ENCODE peak calls at places on chromosomes 7 and 10, in nine cellular contexts. One of them, this sample, is unnamed.

GRCh38 chr10:102511562-102512274 is 7.9 kb downstream of the SUFU start:
- DNase-seq in tibial artery: peak; percentile 43
- DNase-seq in gastrocnemius medialis: no peak
- DNase-seq in MM.1S: peak; percentile 36
- DNase-seq in fibroblast of lung: no peak
- DNase-seq in adrenal gland: no peak
- DNase-seq in astrocyte: no peak
- DNase-seq in CD8-positive, alpha-beta T cell: no peak
- DNase-seq in heart left ventricle: no peak
- DNase-seq in this sample: no peak

GRCh38 chr10:36538945-36539586 is 586.3 kb upstream of the ANKRD30A start:
- DNase-seq in CD8-positive, alpha-beta T cell: no peak
- DNase-seq in MM.1S: no peak
- DNase-seq in tibial artery: no peak
- DNase-seq in adrenal gland: no peak
- DNase-seq in heart left ventricle: peak; percentile 9
- DNase-seq in gastrocnemius medialis: no peak
- DNase-seq in astrocyte: peak; percentile 53
- DNase-seq in fibroblast of lung: peak; percentile 59
- DNase-seq in this sample: no peak

GRCh38 chr10:48511066-48511854 is 93.6 kb downstream of the ARHGAP22 start:
- DNase-seq in heart left ventricle: no peak
- DNase-seq in tibial artery: no peak
- DNase-seq in MM.1S: no peak
- DNase-seq in fibroblast of lung: no peak
- DNase-seq in CD8-positive, alpha-beta T cell: no peak
- DNase-seq in adrenal gland: no peak
- DNase-seq in gastrocnemius medialis: no peak
- DNase-seq in astrocyte: no peak
- DNase-seq in this sample: peak; percentile 25

GRCh38 chr10:99331207-99331803 is 2.1 kb downstream of the CNNM1 start:
- DNase-seq in MM.1S: no peak
- DNase-seq in tibial artery: no peak
- DNase-seq in gastrocnemius medialis: no peak
- DNase-seq in adrenal gland: no peak
- DNase-seq in CD8-positive, alpha-beta T cell: no peak
- DNase-seq in fibroblast of lung: no peak
- DNase-seq in astrocyte: no peak
- DNase-seq in heart left ventricle: no peak
- DNase-seq in this sample: no peak

GRCh38 chr7:120402368-120402767 is 129.4 kb downstream of the KCND2 start:
- DNase-seq in gastrocnemius medialis: no peak
- DNase-seq in astrocyte: peak; percentile 66
- DNase-seq in CD8-positive, alpha-beta T cell: no peak
- DNase-seq in MM.1S: peak; percentile 44
- DNase-seq in adrenal gland: no peak
- DNase-seq in heart left ventricle: no peak
- DNase-seq in fibroblast of lung: peak; percentile 72
- DNase-seq in tibial artery: no peak
- DNase-seq in this sample: no peak

GRCh38 chr7:103811997-103812396 is 177.5 kb downstream of the RELN start:
- DNase-seq in astrocyte: no peak
- DNase-seq in MM.1S: peak; percentile 36
- DNase-seq in CD8-positive, alpha-beta T cell: no peak
- DNase-seq in fibroblast of lung: no peak
- DNase-seq in tibial artery: no peak
- DNase-seq in gastrocnemius medialis: no peak
- DNase-seq in adrenal gland: no peak
- DNase-seq in heart left ventricle: no peak
- DNase-seq in this sample: no peak

GRCh38 chr7:32680259-32681173 is 185.2 kb downstream of the AVL9 start:
- DNase-seq in tibial artery: no peak
- DNase-seq in gastrocnemius medialis: no peak
- DNase-seq in CD8-positive, alpha-beta T cell: no peak
- DNase-seq in heart left ventricle: no peak
- DNase-seq in astrocyte: peak; percentile 86
- DNase-seq in MM.1S: no peak
- DNase-seq in fibroblast of lung: peak; percentile 87
- DNase-seq in adrenal gland: no peak
- DNase-seq in this sample: no peak

GRCh38 chr7:121853307-121853706 is 19.7 kb upstream of the PTPRZ1 start:
- DNase-seq in adrenal gland: no peak
- DNase-seq in fibroblast of lung: no peak
- DNase-seq in tibial artery: no peak
- DNase-seq in heart left ventricle: no peak
- DNase-seq in gastrocnemius medialis: no peak
- DNase-seq in astrocyte: no peak
- DNase-seq in CD8-positive, alpha-beta T cell: no peak
- DNase-seq in MM.1S: no peak
- DNase-seq in this sample: no peak

GRCh38 chr10:43375401-43376020 is 4.1 kb downstream of the FXYD4 start:
- DNase-seq in astrocyte: no peak
- DNase-seq in heart left ventricle: no peak
- DNase-seq in fibroblast of lung: no peak
- DNase-seq in CD8-positive, alpha-beta T cell: no peak
- DNase-seq in MM.1S: no peak
- DNase-seq in adrenal gland: no peak
- DNase-seq in tibial artery: no peak
- DNase-seq in gastrocnemius medialis: no peak
- DNase-seq in this sample: no peak

GRCh38 chr10:69057261-69057950 is 30.5 kb upstream of the SRGN start:
- DNase-seq in adrenal gland: peak; percentile 49
- DNase-seq in astrocyte: no peak
- DNase-seq in tibial artery: peak; percentile 72
- DNase-seq in CD8-positive, alpha-beta T cell: no peak
- DNase-seq in MM.1S: no peak
- DNase-seq in heart left ventricle: peak; percentile 67
- DNase-seq in fibroblast of lung: no peak
- DNase-seq in gastrocnemius medialis: no peak
- DNase-seq in this sample: peak; percentile 61

GRCh38 chr10:71657604-71658348 is 61.8 kb downstream of the C10orf105 start:
- DNase-seq in fibroblast of lung: no peak
- DNase-seq in tibial artery: no peak
- DNase-seq in MM.1S: no peak
- DNase-seq in heart left ventricle: no peak
- DNase-seq in gastrocnemius medialis: no peak
- DNase-seq in astrocyte: no peak
- DNase-seq in CD8-positive, alpha-beta T cell: no peak
- DNase-seq in adrenal gland: no peak
- DNase-seq in this sample: no peak

GRCh38 chr7:141300816-141301215 is 227.0 kb downstream of the TMEM178B start:
- DNase-seq in astrocyte: no peak
- DNase-seq in fibroblast of lung: no peak
- DNase-seq in heart left ventricle: no peak
- DNase-seq in adrenal gland: no peak
- DNase-seq in CD8-positive, alpha-beta T cell: no peak
- DNase-seq in MM.1S: no peak
- DNase-seq in gastrocnemius medialis: no peak
- DNase-seq in tibial artery: no peak
- DNase-seq in this sample: no peak

GRCh38 chr10:83374741-83375140 is 764.6 kb upstream of the GHITM start:
- DNase-seq in astrocyte: no peak
- DNase-seq in tibial artery: no peak
- DNase-seq in gastrocnemius medialis: no peak
- DNase-seq in CD8-positive, alpha-beta T cell: no peak
- DNase-seq in heart left ventricle: no peak
- DNase-seq in fibroblast of lung: no peak
- DNase-seq in MM.1S: no peak
- DNase-seq in adrenal gland: no peak
- DNase-seq in this sample: no peak

GRCh38 chr10:92291921-92292860 is 1.2 kb downstream of the MARCHF5 start:
- DNase-seq in fibroblast of lung: peak; percentile 51
- DNase-seq in heart left ventricle: peak; percentile 61
- DNase-seq in CD8-positive, alpha-beta T cell: peak; percentile 31
- DNase-seq in adrenal gland: peak; percentile 64
- DNase-seq in MM.1S: peak; percentile 76
- DNase-seq in tibial artery: peak; percentile 72
- DNase-seq in gastrocnemius medialis: peak; percentile 29
- DNase-seq in astrocyte: peak; percentile 40
- DNase-seq in this sample: peak; percentile 45

GRCh38 chr7:25286756-25287155 is 58.5 kb upstream of the NPVF start:
- DNase-seq in tibial artery: no peak
- DNase-seq in adrenal gland: no peak
- DNase-seq in heart left ventricle: no peak
- DNase-seq in fibroblast of lung: no peak
- DNase-seq in MM.1S: no peak
- DNase-seq in CD8-positive, alpha-beta T cell: no peak
- DNase-seq in gastrocnemius medialis: no peak
- DNase-seq in astrocyte: no peak
- DNase-seq in this sample: no peak

GRCh38 chr7:134371536-134371935 is 54.8 kb upstream of the SLC35B4 start:
- DNase-seq in tibial artery: no peak
- DNase-seq in astrocyte: no peak
- DNase-seq in heart left ventricle: no peak
- DNase-seq in gastrocnemius medialis: no peak
- DNase-seq in adrenal gland: no peak
- DNase-seq in CD8-positive, alpha-beta T cell: no peak
- DNase-seq in fibroblast of lung: no peak
- DNase-seq in MM.1S: no peak
- DNase-seq in this sample: no peak
- H3K36me3 ChIP-seq in tibial artery: no peaks in the 10 kb centered on the region
- H3K36me3 ChIP-seq in astrocyte: no peaks in the 10 kb centered on the region
- H3K36me3 ChIP-seq in heart left ventricle: no peaks in the 10 kb centered on the region
- H3K36me3 ChIP-seq in gastrocnemius medialis: no peaks in the 10 kb centered on the region
- H3K36me3 ChIP-seq in adrenal gland: no peaks in the 10 kb centered on the region
- H3K36me3 ChIP-seq in CD8-positive, alpha-beta T cell: no peaks in the 10 kb centered on the region
- H3K36me3 ChIP-seq in fibroblast of lung: no peaks in the 10 kb centered on the region
- H3K36me3 ChIP-seq in MM.1S: no peaks in the 10 kb centered on the region
- H3K36me3 ChIP-seq in this sample: no peaks in the 10 kb centered on the region

GRCh38 chr10:62869958-62870357 is 53.8 kb upstream of the EGR2 start:
- DNase-seq in fibroblast of lung: peak; percentile 57
- DNase-seq in tibial artery: no peak
- DNase-seq in CD8-positive, alpha-beta T cell: no peak
- DNase-seq in astrocyte: peak; percentile 38
- DNase-seq in heart left ventricle: no peak
- DNase-seq in adrenal gland: no peak
- DNase-seq in gastrocnemius medialis: no peak
- DNase-seq in MM.1S: no peak
- DNase-seq in this sample: no peak

GRCh38 chr10:62861507-62861906 is 45.3 kb upstream of the EGR2 start:
- DNase-seq in adrenal gland: no peak
- DNase-seq in heart left ventricle: no peak
- DNase-seq in gastrocnemius medialis: no peak
- DNase-seq in CD8-positive, alpha-beta T cell: no peak
- DNase-seq in fibroblast of lung: peak; percentile 49
- DNase-seq in MM.1S: no peak
- DNase-seq in astrocyte: peak; percentile 33
- DNase-seq in tibial artery: no peak
- DNase-seq in this sample: no peak

GRCh38 chr10:62862447-62862846 is 46.3 kb upstream of the EGR2 start:
- DNase-seq in adrenal gland: no peak
- DNase-seq in astrocyte: no peak
- DNase-seq in heart left ventricle: no peak
- DNase-seq in MM.1S: no peak
- DNase-seq in fibroblast of lung: no peak
- DNase-seq in tibial artery: no peak
- DNase-seq in gastrocnemius medialis: no peak
- DNase-seq in CD8-positive, alpha-beta T cell: no peak
- DNase-seq in this sample: no peak

GRCh38 chr10:62870866-62871265 is 54.7 kb upstream of the EGR2 start:
- DNase-seq in adrenal gland: no peak
- DNase-seq in tibial artery: no peak
- DNase-seq in gastrocnemius medialis: no peak
- DNase-seq in CD8-positive, alpha-beta T cell: no peak
- DNase-seq in fibroblast of lung: no peak
- DNase-seq in astrocyte: no peak
- DNase-seq in MM.1S: no peak
- DNase-seq in heart left ventricle: no peak
- DNase-seq in this sample: no peak

DNA sequence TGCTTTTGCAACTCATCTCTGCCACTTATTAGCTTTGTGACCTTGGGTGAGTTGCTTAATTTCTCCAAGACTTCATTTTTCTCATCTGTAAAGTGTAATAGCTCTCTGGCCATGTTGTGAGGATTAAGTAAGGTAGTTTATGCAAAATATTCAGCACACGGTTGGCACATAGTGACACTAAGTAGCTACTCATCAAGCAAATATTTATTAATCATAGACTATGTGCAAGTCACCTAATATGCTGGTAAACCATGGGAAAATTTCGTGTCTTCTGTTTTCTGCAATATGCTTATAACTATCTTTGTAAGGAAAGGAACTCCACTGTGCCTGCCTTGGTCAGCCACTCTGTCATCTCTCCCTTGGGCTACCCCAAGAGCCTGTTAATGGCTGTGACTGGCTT is 50.3 kb upstream of the EGR2 start:
- DNase-seq in heart left ventricle: no peak
- DNase-seq in MM.1S: no peak
- DNase-seq in adrenal gland: no peak
- DNase-seq in gastrocnemius medialis: no peak
- DNase-seq in fibroblast of lung: peak; percentile 38
- DNase-seq in CD8-positive, alpha-beta T cell: no peak
- DNase-seq in astrocyte: no peak
- DNase-seq in tibial artery: no peak
- DNase-seq in this sample: no peak
- H3K27me3 ChIP-seq in heart left ventricle: no peaks in the 10 kb centered on the region
- H3K27me3 ChIP-seq in MM.1S: no peaks in the 10 kb centered on the region
- H3K27me3 ChIP-seq in adrenal gland: no peaks in the 10 kb centered on the region
- H3K27me3 ChIP-seq in gastrocnemius medialis: no peaks in the 10 kb centered on the region
- H3K27me3 ChIP-seq in fibroblast of lung: no peaks in the 10 kb centered on the region
- H3K27me3 ChIP-seq in CD8-positive, alpha-beta T cell: no peaks in the 10 kb centered on the region
- H3K27me3 ChIP-seq in astrocyte: peaks cover 3% of the 10 kb centered on the region
- H3K27me3 ChIP-seq in tibial artery: no peaks in the 10 kb centered on the region
- H3K27me3 ChIP-seq in this sample: no peaks in the 10 kb centered on the region

DNA sequence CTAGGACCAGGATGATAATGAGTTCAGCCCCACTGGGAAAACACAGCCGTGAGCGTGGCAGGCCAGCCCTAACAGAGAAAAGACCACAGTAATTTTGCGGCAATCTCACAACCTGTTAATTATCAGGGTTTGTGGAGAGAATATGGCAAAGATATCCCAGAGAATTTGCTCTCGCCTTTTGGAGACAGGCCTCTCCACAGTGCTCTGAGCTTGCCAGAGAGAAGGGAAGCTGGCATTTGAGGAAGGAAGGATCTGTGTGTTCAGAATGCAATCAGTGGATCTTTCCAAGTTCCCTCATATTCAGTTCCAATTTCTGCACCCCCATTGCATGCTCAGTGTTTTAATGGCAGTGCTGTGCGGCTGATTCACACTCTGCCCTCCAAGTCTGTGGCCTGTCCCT is 60.2 kb downstream of the PLPP4 start:
- DNase-seq in astrocyte: no peak
- DNase-seq in MM.1S: no peak
- DNase-seq in gastrocnemius medialis: no peak
- DNase-seq in fibroblast of lung: no peak
- DNase-seq in tibial artery: no peak
- DNase-seq in heart left ventricle: no peak
- DNase-seq in CD8-positive, alpha-beta T cell: no peak
- DNase-seq in adrenal gland: no peak
- DNase-seq in this sample: no peak
- H3K4me1 ChIP-seq in astrocyte: no peaks in the 10 kb centered on the region
- H3K4me1 ChIP-seq in MM.1S: no peaks in the 10 kb centered on the region
- H3K4me1 ChIP-seq in gastrocnemius medialis: no peaks in the 10 kb centered on the region
- H3K4me1 ChIP-seq in fibroblast of lung: no peaks in the 10 kb centered on the region
- H3K4me1 ChIP-seq in tibial artery: no peaks in the 10 kb centered on the region
- H3K4me1 ChIP-seq in heart left ventricle: no peaks in the 10 kb centered on the region
- H3K4me1 ChIP-seq in CD8-positive, alpha-beta T cell: no peaks in the 10 kb centered on the region
- H3K4me1 ChIP-seq in adrenal gland: no peaks in the 10 kb centered on the region
- H3K4me1 ChIP-seq in this sample: no peaks in the 10 kb centered on the region

DNA sequence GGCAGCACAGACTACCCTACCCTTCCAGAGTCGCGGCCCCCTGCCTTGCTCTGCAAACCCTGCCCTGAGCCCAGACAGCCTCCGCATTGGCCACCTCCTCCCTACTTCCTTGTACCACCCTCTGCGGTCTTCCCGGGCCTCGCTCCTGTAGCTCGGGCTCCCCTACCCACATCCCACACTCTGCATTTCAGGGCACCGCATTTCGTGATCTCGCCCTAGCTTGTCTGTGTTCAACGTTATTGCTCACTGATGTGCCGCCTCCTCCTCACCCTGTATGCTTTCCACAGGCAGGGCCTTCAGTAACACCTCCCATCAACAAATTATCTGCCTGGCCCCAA is 6.6 kb downstream of the PDIA4 start:
- DNase-seq in tibial artery: no peak
- DNase-seq in gastrocnemius medialis: no peak
- DNase-seq in heart left ventricle: no peak
- DNase-seq in MM.1S: no peak
- DNase-seq in astrocyte: no peak
- DNase-seq in fibroblast of lung: no peak
- DNase-seq in adrenal gland: no peak
- DNase-seq in CD8-positive, alpha-beta T cell: no peak
- DNase-seq in this sample: no peak
- H3K36me3 ChIP-seq in tibial artery: peaks cover 17% of the 10 kb centered on the region
- H3K36me3 ChIP-seq in gastrocnemius medialis: peaks cover 27% of the 10 kb centered on the region
- H3K36me3 ChIP-seq in heart left ventricle: no peaks in the 10 kb centered on the region
- H3K36me3 ChIP-seq in MM.1S: peaks cover 12% of the 10 kb centered on the region
- H3K36me3 ChIP-seq in astrocyte: peaks cover 20% of the 10 kb centered on the region
- H3K36me3 ChIP-seq in fibroblast of lung: peaks cover 8% of the 10 kb centered on the region
- H3K36me3 ChIP-seq in adrenal gland: no peaks in the 10 kb centered on the region
- H3K36me3 ChIP-seq in CD8-positive, alpha-beta T cell: peaks cover 3% of the 10 kb centered on the region
- H3K36me3 ChIP-seq in this sample: peaks cover 49% of the 10 kb centered on the region